ENCODE peak calls at places on chromosome 2, in six cellular contexts. M, L, O, Z, I and G are unnamed samples.

GRCh38 chr2:128145651-128146050 is 54.7 kb downstream of the UGGT1 start:
- DNase-seq in Z (no peak), M (no peak), L (no peak), O (no peak), I (peak; percentile 67), G (no peak)

GRCh38 chr2:236575501-236575900 is 5.9 kb downstream of the ACKR3 start:
- DNase-seq in M (peak; percentile 14), O (no peak), Z (no peak), L (no peak), I (no peak), G (no peak)

GRCh38 chr2:96138146-96139145 is at the start of gene ASTL:
- DNase-seq in L (no peak), I (no peak), Z (peak; percentile 60), M (peak; percentile 96), O (peak; percentile 60), G (peak; percentile 42)

GRCh38 chr2:54589340-54590215 is 133.5 kb downstream of the SPTBN1 start:
- DNase-seq in I (no peak), O (no peak), M (no peak), L (no peak), Z (no peak), G (no peak)

GRCh38 chr2:80748576-80748975 is 444.0 kb upstream of the LRRTM1 start:
- DNase-seq in O (no peak), I (no peak), L (no peak), Z (no peak), M (no peak), G (no peak)

GRCh38 chr2:10380048-10380926 is 67.8 kb downstream of the ODC1 start:
- DNase-seq in I (no peak), L (no peak), M (no peak), Z (no peak), O (no peak), G (no peak)

GRCh38 chr2:222783592-222783991 is 77.2 kb upstream of the ACSL3 start:
- DNase-seq in Z (no peak), M (no peak), L (no peak), I (no peak), O (no peak), G (no peak)

GRCh38 chr2:5748391-5748790 is 56.2 kb downstream of the SOX11 start:
- DNase-seq in Z (no peak), I (no peak), M (no peak), L (no peak), O (no peak), G (no peak)

GRCh38 chr2:119218478-119219064 is 5.1 kb upstream of the STEAP3 start:
- DNase-seq in I (peak; percentile 81), M (peak; percentile 88), L (no peak), Z (peak; percentile 66), O (peak; percentile 80), G (peak; percentile 86)

GRCh38 chr2:182636694-182637093 is 79.4 kb upstream of the DNAJC10 start:
- DNase-seq in O (no peak), L (no peak), Z (no peak), I (no peak), M (peak; percentile 61), G (no peak)

GRCh38 chr2:31300309-31300708 is 66.4 kb downstream of the EHD3 start:
- DNase-seq in Z (no peak), O (no peak), M (no peak), L (peak; percentile 9), I (no peak), G (no peak)

GRCh38 chr2:31294230-31294629 is 60.3 kb downstream of the EHD3 start:
- DNase-seq in I (no peak), L (no peak), M (no peak), Z (no peak), O (no peak), G (no peak)

GRCh38 chr2:31297751-31298150 is 63.8 kb downstream of the EHD3 start:
- DNase-seq in I (peak; percentile 54), L (no peak), O (no peak), Z (no peak), M (peak; percentile 45), G (no peak)

GRCh38 chr2:31299547-31299946 is 65.6 kb downstream of the EHD3 start:
- DNase-seq in O (no peak), Z (no peak), M (peak; percentile 74), L (peak; percentile 18), I (no peak), G (no peak)

GRCh38 chr2:31296641-31297287 is 62.8 kb downstream of the EHD3 start:
- DNase-seq in L (no peak), Z (no peak), I (peak; percentile 71), O (no peak), M (no peak), G (no peak)
- H3K27ac ChIP-seq in L (peak overlapping the region; percentile 48), Z (no peak overlapping the region), I (peak overlapping the region; percentile 56), O (peak overlapping the region; percentile 14), M (peak overlapping the region; percentile 42), G (no peak overlapping the region)

GRCh38 chr2:129757366-129757914 is 222.0 kb upstream of the RAB6C start:
- DNase-seq in O (no peak), Z (no peak), I (no peak), L (peak; percentile 63), M (no peak), G (no peak)
- H3K9me3 ChIP-seq in O (no peaks in the 10 kb centered on the region), Z (no peaks in the 10 kb centered on the region), I (no peaks in the 10 kb centered on the region), L (no peaks in the 10 kb centered on the region), M (no peaks in the 10 kb centered on the region), G (no peaks in the 10 kb centered on the region)

GRCh38 chr2:240232961-240233890 is 92.8 kb upstream of the OTOS start:
- DNase-seq in Z (peak; percentile 98), O (peak; percentile 96), I (peak; percentile 85), M (peak; percentile 97), L (peak; percentile 81), G (peak; percentile 91)
- H3K4me3 ChIP-seq in Z (peak overlapping the region; percentile 44), O (peak overlapping the region; percentile 53), I (peak overlapping the region; percentile 21), M (no peak overlapping the region), L (peak overlapping the region; percentile 22), G (peak overlapping the region; percentile 30)

DNA sequence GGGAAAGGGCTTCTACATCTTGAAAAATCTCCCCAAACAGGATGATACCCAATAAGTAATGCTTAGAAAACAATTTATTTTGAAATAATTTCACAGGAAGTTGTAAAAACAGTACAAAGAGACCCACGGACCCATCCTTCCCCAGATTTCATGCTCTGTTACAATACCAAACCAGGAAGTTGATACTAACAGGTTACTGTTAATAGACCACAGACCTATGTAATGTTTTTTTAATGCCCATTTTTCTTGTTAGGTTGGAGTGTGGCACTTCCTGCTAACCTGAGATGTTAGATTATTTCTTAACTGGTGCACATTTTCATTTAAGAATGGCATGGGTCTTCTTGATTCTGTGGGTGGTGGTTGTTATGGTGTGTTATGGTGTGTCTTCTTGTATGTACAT is 21.4 kb upstream of the MGAT5 start:
- DNase-seq in M (no peak), L (no peak), I (no peak), O (no peak), Z (no peak), G (no peak)
- H3K27ac ChIP-seq in M (no peak overlapping the region), L (no peak overlapping the region), I (no peak overlapping the region), O (no peak overlapping the region), Z (no peak overlapping the region), G (no peak overlapping the region)

DNA sequence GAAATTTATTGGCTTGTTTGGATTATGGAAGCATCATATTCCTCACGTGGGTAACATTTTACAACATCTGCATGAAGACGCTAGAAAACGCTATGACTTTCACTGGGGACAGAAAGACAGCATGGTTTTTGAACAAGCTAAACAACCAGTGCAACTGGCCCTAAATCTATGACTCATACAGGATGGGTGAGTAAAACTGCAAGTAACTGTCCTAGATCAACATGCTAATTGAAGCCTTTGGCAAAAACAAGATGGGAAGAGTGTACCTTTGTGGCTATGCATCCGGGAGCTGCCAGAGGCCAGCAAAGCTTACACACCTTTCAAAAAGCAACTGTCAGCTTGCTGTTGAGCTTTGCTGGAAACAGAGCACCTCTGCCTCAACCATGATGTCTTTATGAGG is 1096.0 kb upstream of the DDX18 start:
- DNase-seq in Z (no peak), I (no peak), L (no peak), M (no peak), O (no peak), G (no peak)
- H3K9me3 ChIP-seq in Z (no peaks in the 10 kb centered on the region), I (peaks cover 3% of the 10 kb centered on the region), L (no peaks in the 10 kb centered on the region), M (peaks cover 9% of the 10 kb centered on the region), O (no peaks in the 10 kb centered on the region), G (no peaks in the 10 kb centered on the region)

GRCh38 chr2:169569948-169570347 is 3.7 kb downstream of the FASTKD1 start:
- DNase-seq in O (no peak), M (no peak), L (no peak), I (no peak), Z (no peak), G (no peak)
- H3K4me3 ChIP-seq in O (no peak overlapping the region), M (no peak overlapping the region), L (no peak overlapping the region), I (no peak overlapping the region), Z (no peak overlapping the region), G (no peak overlapping the region)

GRCh38 chr2:43192039-43192438 is 34.4 kb downstream of the ZFP36L2 start:
- DNase-seq in O (no peak), I (no peak), M (peak; percentile 84), Z (no peak), L (no peak), G (no peak)

GRCh38 chr2:43193652-43193995 is 32.8 kb downstream of the ZFP36L2 start:
- DNase-seq in M (no peak), L (no peak), I (no peak), O (no peak), Z (no peak), G (no peak)

GRCh38 chr2:43190305-43191052 is 35.9 kb downstream of the ZFP36L2 start:
- DNase-seq in M (no peak), Z (no peak), I (no peak), O (no peak), L (no peak), G (no peak)

GRCh38 chr2:43193996-43194869 is 32.2 kb downstream of the ZFP36L2 start:
- DNase-seq in M (peak; percentile 68), Z (no peak), O (no peak), I (no peak), L (no peak), G (no peak)

DNA sequence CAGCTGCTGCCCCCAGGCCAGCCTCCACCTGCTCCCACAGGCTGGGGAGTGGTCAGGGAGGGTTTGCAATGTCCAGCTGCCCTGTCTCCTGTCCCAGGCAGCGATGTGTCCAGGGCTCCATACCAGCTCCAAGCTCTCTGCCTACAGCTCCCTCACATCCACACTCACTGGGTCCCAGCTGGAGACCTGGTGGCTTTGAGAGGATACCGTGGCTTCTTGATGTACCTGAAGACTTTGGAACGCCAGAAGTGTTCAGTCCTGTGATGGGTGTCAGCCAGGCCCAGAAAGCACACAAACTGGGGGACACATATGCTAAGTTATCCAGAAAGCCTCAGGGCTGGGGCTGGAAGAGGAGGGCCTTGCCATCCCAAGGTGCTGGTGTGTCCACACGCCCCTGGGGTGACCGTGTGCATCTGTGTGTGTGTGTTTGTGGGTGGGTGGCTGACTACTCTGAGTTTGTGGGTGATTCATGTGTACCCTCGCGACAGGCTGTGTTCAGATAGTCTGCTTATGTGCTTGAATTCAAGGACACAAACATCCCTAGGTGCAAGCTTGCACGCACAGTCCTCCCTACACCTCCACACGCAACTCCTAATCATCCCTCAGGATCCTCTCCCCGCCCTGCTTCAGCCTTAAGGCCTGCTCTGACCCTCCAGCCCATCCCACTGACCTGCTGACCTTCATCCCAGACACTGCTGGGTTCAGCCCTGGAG is 33.3 kb downstream of the ZFP36L2 start:
- DNase-seq in M (no peak), O (no peak), I (no peak), L (no peak), Z (no peak), G (no peak)
- H3K27ac ChIP-seq in M (no peak overlapping the region), O (no peak overlapping the region), I (no peak overlapping the region), L (no peak overlapping the region), Z (no peak overlapping the region), G (no peak overlapping the region)